ENCODE peak calls at places on chromosome X, in nine cellular contexts. One of them, this sample, is unnamed.

GRCh38 chrX:107304141-107304540 is 97.7 kb downstream of the DNAAF6 start:
- DNase-seq in choroid plexus epithelial cell: no peak
- DNase-seq in activated CD4-positive, CD25-positive, alpha-beta regulatory T cell: no peak
- DNase-seq in GM04503: no peak
- DNase-seq in aorta: no peak
- DNase-seq in foreskin fibroblast: no peak
- DNase-seq in GM03348: no peak
- DNase-seq in neuronal stem cell: no peak
- DNase-seq in ovary: no peak
- DNase-seq in this sample: no peak

GRCh38 chrX:107978707-107979307 is 3.4 kb downstream of the TEX13B start:
- DNase-seq in activated CD4-positive, CD25-positive, alpha-beta regulatory T cell: no peak
- DNase-seq in ovary: no peak
- DNase-seq in GM04503: no peak
- DNase-seq in foreskin fibroblast: peak
- DNase-seq in choroid plexus epithelial cell: peak
- DNase-seq in GM03348: peak
- DNase-seq in aorta: no peak
- DNase-seq in neuronal stem cell: peak
- DNase-seq in this sample: no peak

GRCh38 chrX:40300286-40300890 is 202.6 kb upstream of the BCOR start:
- DNase-seq in aorta: no peak
- DNase-seq in GM03348: no peak
- DNase-seq in ovary: no peak
- DNase-seq in foreskin fibroblast: no peak
- DNase-seq in choroid plexus epithelial cell: no peak
- DNase-seq in GM04503: no peak
- DNase-seq in neuronal stem cell: no peak
- DNase-seq in activated CD4-positive, CD25-positive, alpha-beta regulatory T cell: no peak
- DNase-seq in this sample: no peak

GRCh38 chrX:47751670-47752069 is 85.0 kb upstream of the ZNF81 start:
- DNase-seq in GM03348: peak
- DNase-seq in neuronal stem cell: no peak
- DNase-seq in choroid plexus epithelial cell: peak
- DNase-seq in GM04503: no peak
- DNase-seq in aorta: no peak
- DNase-seq in activated CD4-positive, CD25-positive, alpha-beta regulatory T cell: no peak
- DNase-seq in ovary: no peak
- DNase-seq in foreskin fibroblast: peak
- DNase-seq in this sample: no peak

GRCh38 chrX:124725467-124725866 is 379.1 kb downstream of the SH2D1A start:
- DNase-seq in ovary: no peak
- DNase-seq in activated CD4-positive, CD25-positive, alpha-beta regulatory T cell: no peak
- DNase-seq in GM04503: no peak
- DNase-seq in choroid plexus epithelial cell: no peak
- DNase-seq in neuronal stem cell: no peak
- DNase-seq in foreskin fibroblast: no peak
- DNase-seq in GM03348: no peak
- DNase-seq in aorta: no peak
- DNase-seq in this sample: no peak

GRCh38 chrX:26851981-26852380 is 611.2 kb downstream of the PPP4R3C start:
- DNase-seq in GM03348: no peak
- DNase-seq in neuronal stem cell: no peak
- DNase-seq in GM04503: no peak
- DNase-seq in choroid plexus epithelial cell: peak
- DNase-seq in activated CD4-positive, CD25-positive, alpha-beta regulatory T cell: no peak
- DNase-seq in aorta: no peak
- DNase-seq in ovary: no peak
- DNase-seq in foreskin fibroblast: peak
- DNase-seq in this sample: no peak

GRCh38 chrX:68112321-68112720 is 321.0 kb downstream of the OPHN1 start:
- DNase-seq in aorta: no peak
- DNase-seq in choroid plexus epithelial cell: no peak
- DNase-seq in GM04503: no peak
- DNase-seq in GM03348: no peak
- DNase-seq in ovary: no peak
- DNase-seq in foreskin fibroblast: no peak
- DNase-seq in activated CD4-positive, CD25-positive, alpha-beta regulatory T cell: no peak
- DNase-seq in neuronal stem cell: no peak
- DNase-seq in this sample: no peak

GRCh38 chrX:130118396-130118795 is 8.1 kb upstream of the ELF4 start:
- DNase-seq in activated CD4-positive, CD25-positive, alpha-beta regulatory T cell: no peak
- DNase-seq in GM04503: no peak
- DNase-seq in GM03348: peak
- DNase-seq in neuronal stem cell: no peak
- DNase-seq in foreskin fibroblast: peak
- DNase-seq in ovary: peak
- DNase-seq in choroid plexus epithelial cell: peak
- DNase-seq in aorta: no peak
- DNase-seq in this sample: no peak

GRCh38 chrX:104307341-104307740 is 52.6 kb upstream of the ESX1 start:
- DNase-seq in ovary: no peak
- DNase-seq in aorta: no peak
- DNase-seq in neuronal stem cell: no peak
- DNase-seq in GM03348: no peak
- DNase-seq in activated CD4-positive, CD25-positive, alpha-beta regulatory T cell: no peak
- DNase-seq in foreskin fibroblast: peak
- DNase-seq in GM04503: no peak
- DNase-seq in choroid plexus epithelial cell: no peak
- DNase-seq in this sample: no peak

GRCh38 chrX:37609727-37610126 is 38.3 kb downstream of the LANCL3 start:
- DNase-seq in aorta: no peak
- DNase-seq in ovary: no peak
- DNase-seq in neuronal stem cell: no peak
- DNase-seq in activated CD4-positive, CD25-positive, alpha-beta regulatory T cell: no peak
- DNase-seq in GM03348: no peak
- DNase-seq in choroid plexus epithelial cell: no peak
- DNase-seq in GM04503: no peak
- DNase-seq in foreskin fibroblast: no peak
- DNase-seq in this sample: no peak

GRCh38 chrX:40891798-40892197 is 156.5 kb upstream of the MED14 start:
- DNase-seq in foreskin fibroblast: no peak
- DNase-seq in aorta: no peak
- DNase-seq in GM03348: no peak
- DNase-seq in activated CD4-positive, CD25-positive, alpha-beta regulatory T cell: no peak
- DNase-seq in ovary: no peak
- DNase-seq in GM04503: no peak
- DNase-seq in neuronal stem cell: no peak
- DNase-seq in choroid plexus epithelial cell: no peak
- DNase-seq in this sample: no peak

GRCh38 chrX:13764765-13765164 is 30.2 kb downstream of the OFD1 start:
- DNase-seq in foreskin fibroblast: peak
- DNase-seq in GM03348: no peak
- DNase-seq in neuronal stem cell: peak
- DNase-seq in GM04503: no peak
- DNase-seq in choroid plexus epithelial cell: peak
- DNase-seq in activated CD4-positive, CD25-positive, alpha-beta regulatory T cell: no peak
- DNase-seq in aorta: no peak
- DNase-seq in ovary: no peak
- DNase-seq in this sample: peak

GRCh38 chrX:54492340-54492739 is 3.7 kb downstream of the FGD1 start:
- DNase-seq in aorta: peak
- DNase-seq in GM03348: peak
- DNase-seq in ovary: no peak
- DNase-seq in foreskin fibroblast: peak
- DNase-seq in neuronal stem cell: no peak
- DNase-seq in activated CD4-positive, CD25-positive, alpha-beta regulatory T cell: no peak
- DNase-seq in choroid plexus epithelial cell: peak
- DNase-seq in GM04503: no peak
- DNase-seq in this sample: no peak